ENCODE peak calls at places on chromosomes 4 and X, in ten cellular contexts. One of them, this sample, is unnamed.

GRCh38 chr4:71468086-71468485 is 129.3 kb downstream of the SLC4A4 start:
- DNase-seq in kidney epithelial cell: no peak
- DNase-seq in thyroid gland: no peak
- DNase-seq in heart left ventricle: no peak
- DNase-seq in MM.1S: no peak
- DNase-seq in psoas muscle: no peak
- DNase-seq in PC-3: no peak
- DNase-seq in AG09309: no peak
- DNase-seq in glutamatergic neuron: no peak
- DNase-seq in astrocyte of the spinal cord: no peak
- DNase-seq in this sample: no peak

GRCh38 chr4:137641554-137641953 is 109.3 kb upstream of the PCDH18 start:
- DNase-seq in AG09309: peak; percentile 5
- DNase-seq in MM.1S: no peak
- DNase-seq in heart left ventricle: no peak
- DNase-seq in thyroid gland: no peak
- DNase-seq in psoas muscle: no peak
- DNase-seq in astrocyte of the spinal cord: peak; percentile 38
- DNase-seq in PC-3: no peak
- DNase-seq in glutamatergic neuron: no peak
- DNase-seq in kidney epithelial cell: no peak
- DNase-seq in this sample: no peak

GRCh38 chrX:111100191-111100590 is 4.2 kb downstream of the PAK3 start:
- DNase-seq in AG09309: no peak
- DNase-seq in MM.1S: peak; percentile 58
- DNase-seq in glutamatergic neuron: peak; percentile 29
- DNase-seq in psoas muscle: no peak
- DNase-seq in heart left ventricle: no peak
- DNase-seq in astrocyte of the spinal cord: peak; percentile 35
- DNase-seq in thyroid gland: no peak
- DNase-seq in kidney epithelial cell: no peak
- DNase-seq in PC-3: peak; percentile 59
- DNase-seq in this sample: no peak

GRCh38 chr4:24179201-24179840 is 289.5 kb upstream of the PPARGC1A start:
- DNase-seq in heart left ventricle: no peak
- DNase-seq in thyroid gland: no peak
- DNase-seq in glutamatergic neuron: no peak
- DNase-seq in psoas muscle: no peak
- DNase-seq in kidney epithelial cell: no peak
- DNase-seq in astrocyte of the spinal cord: no peak
- DNase-seq in PC-3: no peak
- DNase-seq in MM.1S: peak; percentile 80
- DNase-seq in AG09309: no peak
- DNase-seq in this sample: no peak

GRCh38 chrX:143634373-143634685 is 1.6 kb downstream of the SLITRK4 start:
- DNase-seq in psoas muscle: no peak
- DNase-seq in PC-3: no peak
- DNase-seq in astrocyte of the spinal cord: no peak
- DNase-seq in heart left ventricle: no peak
- DNase-seq in thyroid gland: peak; percentile 23
- DNase-seq in kidney epithelial cell: no peak
- DNase-seq in glutamatergic neuron: no peak
- DNase-seq in MM.1S: no peak
- DNase-seq in AG09309: no peak
- DNase-seq in this sample: no peak

GRCh38 chr4:161595230-161595771 is 568.5 kb downstream of the FSTL5 start:
- DNase-seq in thyroid gland: no peak
- DNase-seq in psoas muscle: no peak
- DNase-seq in glutamatergic neuron: no peak
- DNase-seq in PC-3: no peak
- DNase-seq in heart left ventricle: no peak
- DNase-seq in AG09309: no peak
- DNase-seq in kidney epithelial cell: no peak
- DNase-seq in MM.1S: no peak
- DNase-seq in astrocyte of the spinal cord: no peak
- DNase-seq in this sample: no peak

GRCh38 chr4:93617596-93617995 is 211.0 kb upstream of the ATOH1 start:
- DNase-seq in PC-3: no peak
- DNase-seq in kidney epithelial cell: no peak
- DNase-seq in glutamatergic neuron: no peak
- DNase-seq in thyroid gland: no peak
- DNase-seq in AG09309: no peak
- DNase-seq in psoas muscle: no peak
- DNase-seq in MM.1S: no peak
- DNase-seq in astrocyte of the spinal cord: no peak
- DNase-seq in heart left ventricle: no peak
- DNase-seq in this sample: no peak

GRCh38 chr4:147334478-147334877 is 146.4 kb upstream of the EDNRA start:
- DNase-seq in thyroid gland: no peak
- DNase-seq in heart left ventricle: no peak
- DNase-seq in kidney epithelial cell: no peak
- DNase-seq in MM.1S: no peak
- DNase-seq in AG09309: no peak
- DNase-seq in psoas muscle: no peak
- DNase-seq in astrocyte of the spinal cord: peak; percentile 71
- DNase-seq in PC-3: peak; percentile 73
- DNase-seq in glutamatergic neuron: no peak
- DNase-seq in this sample: no peak

GRCh38 chr4:173257732-173258717 is 76.1 kb downstream of the HMGB2 start:
- DNase-seq in thyroid gland: peak; percentile 67
- DNase-seq in heart left ventricle: peak; percentile 57
- DNase-seq in MM.1S: peak; percentile 76
- DNase-seq in glutamatergic neuron: peak; percentile 74
- DNase-seq in PC-3: peak; percentile 73
- DNase-seq in kidney epithelial cell: no peak
- DNase-seq in psoas muscle: peak; percentile 54
- DNase-seq in AG09309: peak; percentile 31
- DNase-seq in astrocyte of the spinal cord: peak; percentile 74
- DNase-seq in this sample: peak; percentile 12

GRCh38 chrX:152072236-152072635 is 66.1 kb downstream of the MAGEA10 start:
- DNase-seq in astrocyte of the spinal cord: peak; percentile 87
- DNase-seq in glutamatergic neuron: no peak
- DNase-seq in PC-3: peak; percentile 51
- DNase-seq in MM.1S: no peak
- DNase-seq in psoas muscle: no peak
- DNase-seq in AG09309: peak; percentile 32
- DNase-seq in thyroid gland: no peak
- DNase-seq in kidney epithelial cell: peak; percentile 67
- DNase-seq in heart left ventricle: no peak
- DNase-seq in this sample: peak; percentile 27

GRCh38 chrX:141936080-141936479 is 32.4 kb downstream of the MAGEC1 start:
- DNase-seq in MM.1S: peak; percentile 24
- DNase-seq in thyroid gland: no peak
- DNase-seq in PC-3: peak; percentile 43
- DNase-seq in glutamatergic neuron: no peak
- DNase-seq in psoas muscle: no peak
- DNase-seq in AG09309: no peak
- DNase-seq in heart left ventricle: no peak
- DNase-seq in kidney epithelial cell: no peak
- DNase-seq in astrocyte of the spinal cord: peak; percentile 28
- DNase-seq in this sample: no peak

GRCh38 chr4:127870688-127871087 is 10.0 kb upstream of the PLK4 start:
- DNase-seq in astrocyte of the spinal cord: peak; percentile 88
- DNase-seq in AG09309: peak; percentile 71
- DNase-seq in MM.1S: no peak
- DNase-seq in kidney epithelial cell: peak; percentile 38
- DNase-seq in PC-3: peak; percentile 55
- DNase-seq in heart left ventricle: peak; percentile 48
- DNase-seq in glutamatergic neuron: no peak
- DNase-seq in psoas muscle: no peak
- DNase-seq in thyroid gland: peak; percentile 35
- DNase-seq in this sample: no peak

GRCh38 chr4:75919914-75920313 is 17.7 kb upstream of the PPEF2 start:
- DNase-seq in kidney epithelial cell: no peak
- DNase-seq in heart left ventricle: no peak
- DNase-seq in MM.1S: no peak
- DNase-seq in psoas muscle: no peak
- DNase-seq in astrocyte of the spinal cord: peak; percentile 29
- DNase-seq in AG09309: no peak
- DNase-seq in glutamatergic neuron: peak; percentile 57
- DNase-seq in thyroid gland: no peak
- DNase-seq in PC-3: no peak
- DNase-seq in this sample: no peak

GRCh38 chr4:10164877-10165283 is 48.3 kb upstream of the WDR1 start:
- DNase-seq in AG09309: no peak
- DNase-seq in glutamatergic neuron: peak; percentile 62
- DNase-seq in PC-3: peak; percentile 43
- DNase-seq in kidney epithelial cell: no peak
- DNase-seq in psoas muscle: no peak
- DNase-seq in MM.1S: no peak
- DNase-seq in heart left ventricle: no peak
- DNase-seq in astrocyte of the spinal cord: peak; percentile 26
- DNase-seq in thyroid gland: peak; percentile 28
- DNase-seq in this sample: no peak

GRCh38 chrX:41734530-41734929 is 10.5 kb downstream of the GPR82 start:
- DNase-seq in thyroid gland: no peak
- DNase-seq in kidney epithelial cell: no peak
- DNase-seq in MM.1S: no peak
- DNase-seq in glutamatergic neuron: no peak
- DNase-seq in astrocyte of the spinal cord: no peak
- DNase-seq in psoas muscle: no peak
- DNase-seq in heart left ventricle: no peak
- DNase-seq in AG09309: no peak
- DNase-seq in PC-3: peak; percentile 46
- DNase-seq in this sample: no peak
- TF ChIP-seq CTCF in thyroid gland: peak; percentile 8
- TF ChIP-seq CTCF in kidney epithelial cell: peak; percentile 36
- TF ChIP-seq CTCF in MM.1S: peak; percentile 35
- TF ChIP-seq CTCF in glutamatergic neuron: peak; percentile 20
- TF ChIP-seq CTCF in astrocyte of the spinal cord: peak; percentile 58
- TF ChIP-seq CTCF in psoas muscle: no peak
- TF ChIP-seq CTCF in heart left ventricle: no peak
- TF ChIP-seq CTCF in AG09309: peak; percentile 64
- TF ChIP-seq CTCF in PC-3: peak; percentile 60
- TF ChIP-seq CTCF in this sample: peak; percentile 55

GRCh38 chrX:125998432-125998831 is 167.7 kb downstream of the DCAF12L2 start:
- DNase-seq in glutamatergic neuron: no peak
- DNase-seq in PC-3: peak; percentile 47
- DNase-seq in thyroid gland: no peak
- DNase-seq in kidney epithelial cell: no peak
- DNase-seq in astrocyte of the spinal cord: no peak
- DNase-seq in MM.1S: peak; percentile 11
- DNase-seq in heart left ventricle: no peak
- DNase-seq in AG09309: no peak
- DNase-seq in psoas muscle: no peak
- DNase-seq in this sample: no peak
- TF ChIP-seq CTCF in glutamatergic neuron: peak; percentile 28
- TF ChIP-seq CTCF in PC-3: peak; percentile 62
- TF ChIP-seq CTCF in thyroid gland: peak; percentile 5
- TF ChIP-seq CTCF in kidney epithelial cell: peak; percentile 50
- TF ChIP-seq CTCF in astrocyte of the spinal cord: no peak
- TF ChIP-seq CTCF in MM.1S: peak; percentile 53
- TF ChIP-seq CTCF in heart left ventricle: peak; percentile 21
- TF ChIP-seq CTCF in AG09309: no peak
- TF ChIP-seq CTCF in psoas muscle: peak; percentile 9
- TF ChIP-seq CTCF in this sample: peak; percentile 61

DNA sequence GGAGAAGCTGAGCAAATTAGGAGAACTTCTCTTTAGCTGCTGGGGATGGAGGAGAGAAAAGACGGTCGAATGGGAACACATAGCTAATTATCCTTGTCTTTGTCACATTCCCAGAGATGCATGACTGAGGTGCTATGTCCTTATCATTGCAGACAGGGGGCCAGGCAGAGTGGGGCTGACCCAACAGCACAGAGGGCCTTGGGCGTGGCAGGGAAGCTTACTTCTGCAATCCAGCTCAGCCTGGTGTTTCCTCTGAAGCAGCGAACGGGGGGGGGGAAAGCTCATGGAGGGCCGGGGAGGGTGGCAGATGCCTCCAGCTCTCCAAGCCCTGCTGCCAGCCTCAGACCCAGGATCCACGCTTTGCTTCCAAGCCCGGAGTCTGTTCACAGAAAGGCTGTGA is 50.8 kb upstream of the HOPX start:
- DNase-seq in thyroid gland: peak; percentile 47
- DNase-seq in astrocyte of the spinal cord: no peak
- DNase-seq in psoas muscle: no peak
- DNase-seq in glutamatergic neuron: no peak
- DNase-seq in AG09309: no peak
- DNase-seq in PC-3: no peak
- DNase-seq in heart left ventricle: peak; percentile 17
- DNase-seq in MM.1S: no peak
- DNase-seq in kidney epithelial cell: no peak
- DNase-seq in this sample: no peak
- TF ChIP-seq CTCF in thyroid gland: no peak
- TF ChIP-seq CTCF in astrocyte of the spinal cord: no peak
- TF ChIP-seq CTCF in psoas muscle: no peak
- TF ChIP-seq CTCF in glutamatergic neuron: no peak
- TF ChIP-seq CTCF in AG09309: no peak
- TF ChIP-seq CTCF in PC-3: no peak
- TF ChIP-seq CTCF in heart left ventricle: no peak
- TF ChIP-seq CTCF in MM.1S: no peak
- TF ChIP-seq CTCF in kidney epithelial cell: no peak
- TF ChIP-seq CTCF in this sample: no peak

DNA sequence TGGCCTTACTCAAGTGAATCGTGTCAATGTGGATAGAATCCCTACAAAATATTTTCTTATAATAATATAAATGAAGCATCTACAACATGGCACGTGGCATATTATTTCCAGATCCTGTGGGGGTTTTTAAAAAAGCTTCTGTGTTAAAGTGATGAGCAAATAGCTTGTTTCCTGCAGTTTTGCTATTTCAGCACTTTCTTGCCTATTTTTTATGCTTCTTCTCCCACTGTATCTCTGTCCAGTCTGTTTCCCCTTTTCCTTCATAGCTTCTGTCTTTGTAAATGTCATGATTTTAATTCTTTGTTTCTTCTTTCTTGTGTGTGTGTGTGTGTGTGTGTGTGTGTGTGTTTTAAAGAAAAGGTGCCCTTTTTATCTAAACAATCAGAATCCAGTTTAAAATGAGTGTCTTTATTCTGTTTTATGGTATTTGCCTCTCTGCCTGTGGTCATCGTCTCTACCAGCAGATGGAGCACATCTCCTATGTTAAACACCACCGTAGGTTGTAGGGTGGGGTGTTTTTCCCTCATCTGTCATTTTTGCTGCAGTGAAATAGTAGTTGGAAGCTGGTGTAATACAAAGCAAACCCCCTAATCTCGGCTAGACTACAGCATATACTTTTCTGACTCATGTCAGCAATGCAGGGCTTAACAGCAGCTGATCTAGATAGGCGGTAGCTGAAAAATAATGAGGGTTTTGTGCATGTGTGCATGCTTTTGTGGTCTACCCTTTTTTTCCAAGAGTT is 33.1 kb downstream of the FTHL17 start:
- DNase-seq in MM.1S: peak; percentile 24
- DNase-seq in psoas muscle: no peak
- DNase-seq in thyroid gland: peak; percentile 10
- DNase-seq in heart left ventricle: peak; percentile 9
- DNase-seq in astrocyte of the spinal cord: peak; percentile 2
- DNase-seq in glutamatergic neuron: peak; percentile 47
- DNase-seq in kidney epithelial cell: no peak
- DNase-seq in PC-3: peak; percentile 46
- DNase-seq in AG09309: peak; percentile 18
- DNase-seq in this sample: no peak
- TF ChIP-seq CTCF in MM.1S: peak; percentile 65
- TF ChIP-seq CTCF in psoas muscle: peak; percentile 54
- TF ChIP-seq CTCF in thyroid gland: peak; percentile 43
- TF ChIP-seq CTCF in heart left ventricle: peak; percentile 41
- TF ChIP-seq CTCF in astrocyte of the spinal cord: peak; percentile 58
- TF ChIP-seq CTCF in glutamatergic neuron: peak; percentile 49
- TF ChIP-seq CTCF in kidney epithelial cell: peak; percentile 59
- TF ChIP-seq CTCF in PC-3: peak; percentile 70
- TF ChIP-seq CTCF in AG09309: peak; percentile 70
- TF ChIP-seq CTCF in this sample: peak; percentile 61

GRCh38 chr4:125572601-125573000 is 257.8 kb downstream of the FAT4 start:
- DNase-seq in glutamatergic neuron: no peak
- DNase-seq in PC-3: no peak
- DNase-seq in kidney epithelial cell: no peak
- DNase-seq in astrocyte of the spinal cord: no peak
- DNase-seq in MM.1S: no peak
- DNase-seq in psoas muscle: no peak
- DNase-seq in thyroid gland: no peak
- DNase-seq in AG09309: no peak
- DNase-seq in heart left ventricle: no peak
- DNase-seq in this sample: no peak
- TF ChIP-seq CTCF in glutamatergic neuron: no peak
- TF ChIP-seq CTCF in PC-3: no peak
- TF ChIP-seq CTCF in kidney epithelial cell: no peak
- TF ChIP-seq CTCF in astrocyte of the spinal cord: no peak
- TF ChIP-seq CTCF in MM.1S: no peak
- TF ChIP-seq CTCF in psoas muscle: no peak
- TF ChIP-seq CTCF in thyroid gland: no peak
- TF ChIP-seq CTCF in AG09309: no peak
- TF ChIP-seq CTCF in heart left ventricle: no peak
- TF ChIP-seq CTCF in this sample: no peak

This sample was measured in epithelial cell of proximal tubule.